ENCODE peak calls at places on chromosomes 13 and 19, in five cellular contexts. R is heart left ventricle, J is heart right ventricle, O is right cardiac atrium, P is endodermal cell. Y is an unnamed sample.

GRCh38 chr13:29886446-29886845 is 36.0 kb upstream of the UBL3 start:
- DNase-seq in O (no peak), P (no peak), R (no peak), J (no peak), Y (no peak)

GRCh38 chr13:48181482-48182145 is 51.4 kb upstream of the ITM2B start:
- DNase-seq in R (no peak), P (no peak), J (no peak), O (no peak), Y (no peak)

GRCh38 chr19:49056101-49056901 is 1.2 kb downstream of the CGB7 start:
- DNase-seq in P (peak), O (peak), R (peak), J (peak), Y (peak)

GRCh38 chr19:48480476-48481190 is 11.5 kb downstream of the CYTH2 start:
- DNase-seq in O (no peak), J (peak), R (peak), P (no peak), Y (no peak)

GRCh38 chr19:46081928-46082727 is 41.3 kb upstream of the IGFL4 start:
- DNase-seq in O (no peak), J (no peak), P (peak), R (no peak), Y (no peak)

GRCh38 chr13:48535791-48536190 is 2.9 kb upstream of the RCBTB2 start:
- DNase-seq in P (no peak), R (no peak), J (no peak), O (no peak), Y (no peak)

GRCh38 chr13:22049384-22049783 is 378.5 kb downstream of the FGF9 start:
- DNase-seq in J (no peak), P (no peak), O (no peak), R (no peak), Y (no peak)

GRCh38 chr19:2409352-2409912 is 18.0 kb downstream of the TIMM13 start:
- DNase-seq in J (no peak), P (no peak), O (no peak), R (no peak), Y (no peak)

GRCh38 chr13:102814025-102814607 is 15.2 kb downstream of the BIVM start:
- DNase-seq in O (no peak), J (no peak), R (no peak), P (no peak), Y (no peak)

GRCh38 chr19:55212447-55212846 is 3.1 kb upstream of the PTPRH start:
- DNase-seq in P (peak), J (no peak), O (no peak), R (no peak), Y (no peak)

GRCh38 chr19:58033741-58034475 is at the start of gene ZSCAN1:
- DNase-seq in O (peak), P (peak), J (peak), R (peak), Y (peak)

GRCh38 chr13:106297283-106297682 is 238.2 kb downstream of the EFNB2 start:
- DNase-seq in O (no peak), P (no peak), J (no peak), R (no peak), Y (no peak)

GRCh38 chr19:2417881-2418406 is 9.4 kb downstream of the TIMM13 start:
- DNase-seq in R (no peak), P (no peak), J (no peak), O (no peak), Y (no peak)

GRCh38 chr19:15320118-15320517 is 12.2 kb downstream of the BRD4 start:
- DNase-seq in P (no peak), R (no peak), J (no peak), O (no peak), Y (no peak)

GRCh38 chr19:15300533-15301194 is 31.7 kb downstream of the BRD4 start:
- DNase-seq in P (no peak), J (no peak), O (no peak), R (no peak), Y (no peak)

GRCh38 chr13:69950160-69950559 is 157.5 kb upstream of the ATXN8OS start:
- DNase-seq in J (no peak), O (no peak), R (no peak), P (no peak), Y (no peak)

GRCh38 chr19:40270362-40271089 is 14.6 kb downstream of the AKT2 start:
- DNase-seq in O (no peak), P (peak), J (no peak), R (no peak), Y (no peak)

GRCh38 chr13:73765651-73766384 is 368.4 kb downstream of the KLF12 start:
- DNase-seq in R (peak), O (peak), P (peak), J (peak), Y (peak)

GRCh38 chr13:107625648-107626047 is 589.7 kb downstream of the LIG4 start:
- DNase-seq in R (no peak), J (no peak), O (no peak), P (no peak), Y (no peak)

GRCh38 chr13:26619321-26619720 is 61.8 kb downstream of the WASF3 start:
- DNase-seq in P (no peak), R (no peak), J (no peak), O (no peak), Y (no peak)

GRCh38 chr13:95154441-95154886 is 146.8 kb downstream of the ABCC4 start:
- DNase-seq in O (no peak), R (no peak), J (no peak), P (no peak), Y (no peak)

GRCh38 chr19:33325920-33326319 is 23.6 kb upstream of the CEBPA start:
- DNase-seq in J (no peak), R (no peak), P (no peak), O (peak), Y (no peak)

GRCh38 chr19:14090509-14091085 is at the start of gene SAMD1:
- DNase-seq in R (peak), P (peak), J (peak), O (peak), Y (peak)

GRCh38 chr13:93108111-93108581 is 118.5 kb upstream of the GPC6 start:
- DNase-seq in P (no peak), O (no peak), J (no peak), R (no peak), Y (no peak)

GRCh38 chr13:47478985-47479384 is 522.1 kb downstream of the SUCLA2 start:
- DNase-seq in R (peak), O (no peak), P (no peak), J (peak), Y (no peak)

GRCh38 chr19:48403606-48404005 is 10.1 kb downstream of the GRIN2D start:
- DNase-seq in J (no peak), P (peak), R (peak), O (no peak), Y (no peak)

GRCh38 chr19:5166262-5166661 is 174.3 kb downstream of the PTPRS start:
- DNase-seq in O (no peak), J (no peak), R (no peak), P (no peak), Y (no peak)

GRCh38 chr13:43662976-43663375 is 123.8 kb downstream of the ENOX1 start:
- DNase-seq in R (no peak), J (no peak), O (no peak), P (no peak), Y (no peak)

GRCh38 chr13:65292488-65292901 is 1937.6 kb downstream of the PCDH9 start:
- DNase-seq in R (no peak), J (no peak), O (no peak), P (peak), Y (no peak)

GRCh38 chr19:33883869-33884519 is 87.3 kb downstream of the KCTD15 start:
- DNase-seq in O (peak), J (peak), R (peak), P (peak), Y (no peak)

GRCh38 chr13:78608705-78609463 is 5.5 kb upstream of the POU4F1 start:
- DNase-seq in R (no peak), P (peak), O (peak), J (no peak), Y (no peak)

GRCh38 chr13:79919109-79919508 is 421.8 kb downstream of the SPRY2 start:
- DNase-seq in P (no peak), R (no peak), J (no peak), O (no peak), Y (no peak)

GRCh38 chr13:109816979-109817275 is 30.5 kb upstream of the IRS2 start:
- DNase-seq in J (no peak), P (no peak), O (no peak), R (no peak), Y (no peak)

GRCh38 chr19:2269244-2270156 is 12.5 kb downstream of the PEAK3 start:
- DNase-seq in P (peak), R (peak), J (peak), O (peak), Y (peak)

GRCh38 chr13:50257646-50258045 is 242.4 kb downstream of the KCNRG start:
- DNase-seq in P (no peak), J (no peak), R (no peak), O (no peak), Y (no peak)

GRCh38 chr13:81017525-81018152 is 676.7 kb upstream of the SPRY2 start:
- DNase-seq in O (no peak), J (no peak), P (no peak), R (no peak), Y (no peak)
- H3K4me3 ChIP-seq in O (peak), J (peak), P (no peak), R (no peak), Y (no peak)

DNA sequence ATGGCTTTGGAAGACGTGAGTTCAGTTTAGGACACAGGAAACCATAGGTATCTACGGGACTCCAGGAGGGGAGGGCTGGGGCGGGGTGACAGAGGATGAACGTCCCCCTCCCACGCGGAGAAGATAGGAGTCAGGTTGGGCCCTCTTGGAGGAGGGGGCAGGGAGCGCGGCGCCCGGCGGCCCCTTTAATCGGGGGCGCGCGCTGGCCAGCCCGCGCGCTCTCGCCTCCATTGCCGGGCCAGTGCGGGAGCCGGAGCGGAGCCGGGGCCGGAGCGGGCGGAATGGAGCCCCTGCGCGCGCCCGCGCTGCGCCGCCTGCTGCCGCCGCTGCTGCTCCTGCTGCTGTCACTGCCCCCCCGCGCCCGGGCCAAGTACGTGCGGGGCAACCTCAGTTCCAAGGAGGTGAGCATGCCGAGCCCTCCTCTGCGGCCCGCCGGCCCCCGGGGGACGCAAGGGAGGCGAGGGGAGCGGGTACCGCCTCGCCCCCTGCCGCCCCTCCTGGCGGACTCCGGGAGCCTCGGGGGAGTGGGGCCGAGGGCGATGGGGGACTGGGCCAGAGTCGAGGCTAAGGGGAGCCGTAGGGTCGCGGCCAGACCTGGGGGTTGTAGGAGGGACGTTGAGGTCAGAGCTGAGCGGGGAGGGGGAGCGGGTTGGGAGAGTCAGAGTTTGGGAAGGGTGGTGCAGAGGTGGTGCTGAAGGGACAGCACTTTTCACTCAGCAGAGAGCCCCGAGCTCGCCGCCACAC is at the start of gene TMEM145:
- DNase-seq in R (no peak), P (peak), J (no peak), O (no peak), Y (no peak)
- H3K4me3 ChIP-seq in R (peak), P (peak), J (peak), O (peak), Y (peak)

GRCh38 chr13:112586334-112586733 is 1.6 kb downstream of the TUBGCP3 start:
- DNase-seq in J (no peak), P (no peak), O (no peak), R (no peak), Y (no peak)
- H3K4me3 ChIP-seq in J (peak), P (peak), O (no peak), R (no peak), Y (peak)

DNA sequence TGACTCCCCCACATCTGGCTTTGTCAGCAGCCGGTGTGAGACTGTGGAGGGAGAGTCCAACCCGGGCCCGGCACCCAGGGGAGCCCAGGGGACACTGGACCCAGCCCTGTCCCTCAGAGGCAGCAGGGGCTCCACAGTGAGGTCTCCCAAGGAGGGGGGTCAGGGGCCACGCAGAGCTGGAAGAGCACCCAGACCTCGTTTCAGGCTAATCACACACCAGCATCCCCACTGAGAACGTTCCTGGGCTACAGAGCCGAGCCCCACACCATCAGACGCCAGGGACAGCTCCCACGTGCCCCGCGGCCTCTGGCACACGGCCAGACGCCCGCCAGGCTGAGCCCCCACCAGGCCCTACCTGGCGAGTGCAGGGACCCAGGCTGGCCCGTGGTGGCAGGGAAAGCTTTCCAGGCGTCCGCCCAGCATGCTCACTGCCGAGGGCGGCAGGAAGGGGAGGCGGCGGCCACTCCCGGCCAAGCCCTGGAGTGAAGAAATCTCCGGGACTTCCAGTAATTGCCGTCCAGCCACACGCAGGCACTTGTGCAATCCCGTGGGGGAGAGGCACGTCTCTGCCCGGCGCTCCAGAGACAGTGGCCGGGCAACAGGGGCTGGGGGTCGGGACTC is 19.2 kb downstream of the SBNO2 start:
- DNase-seq in J (peak), O (peak), P (no peak), R (peak), Y (peak)
- H3K4me3 ChIP-seq in J (peak), O (no peak), P (no peak), R (no peak), Y (peak)

GRCh38 chr13:112931028-112931934 is 37.7 kb upstream of the MCF2L start:
- DNase-seq in R (no peak), O (no peak), J (no peak), P (peak), Y (no peak)
- H3K4me3 ChIP-seq in R (no peak), O (no peak), J (no peak), P (no peak), Y (no peak)

DNA sequence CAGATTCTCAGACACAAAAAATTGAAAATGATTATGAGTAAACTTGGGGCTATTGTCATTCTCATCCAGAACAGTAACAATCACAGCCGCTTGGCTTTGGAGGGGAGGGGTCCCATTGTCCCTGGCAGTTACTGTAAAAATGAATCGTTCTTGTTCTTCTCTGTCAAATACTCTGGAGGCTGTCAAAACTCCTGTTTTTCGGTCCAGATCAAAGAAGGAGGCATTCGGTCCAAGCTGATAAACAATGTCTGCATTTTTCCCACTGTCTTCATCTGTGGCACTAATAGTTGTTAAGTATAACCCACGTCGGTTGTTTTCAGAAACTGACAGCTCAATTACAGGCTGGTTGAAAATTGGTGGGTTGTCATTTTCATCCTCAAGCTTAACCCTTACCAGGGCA is 3.5 kb downstream of the PCDH9 start:
- DNase-seq in P (no peak), O (no peak), J (no peak), R (no peak), Y (no peak)
- H3K4me3 ChIP-seq in P (no peak), O (peak), J (peak), R (no peak), Y (no peak)

GRCh38 chr13:90533866-90534265 is 813.6 kb upstream of the MIR17HG start:
- DNase-seq in R (no peak), O (no peak), J (no peak), P (no peak), Y (no peak)

GRCh38 chr13:90538063-90538462 is 809.4 kb upstream of the MIR17HG start:
- DNase-seq in R (no peak), J (no peak), P (no peak), O (no peak), Y (no peak)

GRCh38 chr13:90534617-90535340 is 812.7 kb upstream of the MIR17HG start:
- DNase-seq in O (no peak), P (no peak), R (no peak), J (no peak), Y (no peak)

GRCh38 chr13:90531744-90532143 is 815.7 kb upstream of the MIR17HG start:
- DNase-seq in J (no peak), P (no peak), R (no peak), O (no peak), Y (no peak)

GRCh38 chr13:90532861-90533260 is 814.6 kb upstream of the MIR17HG start:
- DNase-seq in J (no peak), R (no peak), P (no peak), O (no peak), Y (no peak)
- H3K4me3 ChIP-seq in J (no peak), R (no peak), P (no peak), O (no peak), Y (no peak)

DNA sequence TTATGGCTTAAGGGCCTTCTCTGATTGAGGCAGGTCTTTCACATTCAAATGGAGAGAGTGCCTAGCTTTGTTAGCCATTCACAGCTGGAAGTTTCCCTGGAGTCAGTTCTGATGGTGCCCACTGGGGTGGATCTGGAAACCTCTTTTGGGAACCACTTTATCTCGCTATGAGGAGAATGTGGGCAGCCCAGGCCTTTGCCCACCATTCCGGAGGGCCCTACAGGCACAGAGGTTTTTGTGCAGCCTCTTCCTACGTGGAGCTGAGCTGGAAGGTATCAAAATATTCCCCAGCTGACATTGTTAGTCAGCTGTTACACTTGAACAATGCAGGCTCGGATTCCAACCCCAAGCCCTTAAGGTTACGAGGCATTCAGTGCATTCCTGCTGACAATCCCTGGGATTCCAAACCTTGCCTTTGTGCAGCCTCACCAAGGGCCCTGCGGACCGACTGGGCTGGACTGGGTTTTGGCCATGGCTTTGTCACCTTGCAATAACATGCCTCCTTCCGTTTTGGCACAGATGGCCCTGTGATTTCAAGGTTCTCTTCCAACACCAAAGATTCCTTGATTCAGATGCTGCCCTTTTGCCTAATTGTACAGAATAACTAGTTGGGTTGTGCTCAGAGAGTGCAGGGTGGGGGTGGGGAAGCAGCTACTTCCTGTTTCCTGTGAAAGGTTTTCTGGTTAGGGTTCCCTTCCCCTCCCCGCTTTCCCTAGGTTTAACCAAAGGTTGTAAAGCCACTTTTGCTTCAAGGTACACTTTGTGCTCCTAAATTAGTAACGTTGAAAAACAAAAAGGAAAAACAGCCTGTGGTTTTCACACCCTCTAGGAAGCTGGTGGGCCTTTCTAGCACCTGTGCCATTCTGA is 27.1 kb downstream of the SAE1 start:
- DNase-seq in R (peak), P (peak), J (peak), O (peak), Y (no peak)
- H3K4me3 ChIP-seq in R (no peak), P (peak), J (no peak), O (no peak), Y (peak)

GRCh38 chr19:16363133-16363851 is 38.7 kb downstream of the KLF2 start:
- DNase-seq in O (no peak), P (no peak), R (no peak), J (no peak), Y (peak)
- H3K4me3 ChIP-seq in O (no peak), P (no peak), R (no peak), J (no peak), Y (peak)

DNA sequence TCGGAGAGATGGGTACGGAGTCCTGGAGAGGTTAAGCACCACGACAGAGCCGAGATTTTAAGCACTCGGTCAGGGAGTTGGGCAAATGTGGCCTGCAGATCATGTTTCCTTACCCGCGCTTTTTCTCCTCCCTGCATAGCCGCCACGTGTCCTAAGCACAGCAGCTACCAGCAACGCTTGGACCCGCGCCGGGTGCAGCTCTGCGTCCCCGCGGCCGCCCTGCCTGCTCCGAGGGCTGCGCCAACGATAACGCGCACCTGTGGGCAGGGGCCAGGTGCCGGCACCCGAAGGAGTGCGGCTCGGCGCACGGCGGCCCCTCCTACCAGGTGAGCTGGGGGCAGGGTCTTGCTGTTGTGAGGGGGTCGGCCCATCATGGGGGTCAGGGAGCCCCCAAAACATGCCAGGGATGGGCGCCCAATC is 24.8 kb upstream of the FXYD3 start:
- DNase-seq in J (no peak), R (no peak), P (peak), O (no peak), Y (no peak)
- H3K4me3 ChIP-seq in J (no peak), R (no peak), P (no peak), O (no peak), Y (no peak)